ENCODE peak calls at places on chromosomes 6 and 20, in four cellular contexts. One of them, this sample, is unnamed.

GRCh38 chr6:112579601-112580000 is 232.5 kb downstream of the RFPL4B start:
- DNase-seq in naive thymus-derived CD8-positive, alpha-beta T cell: no peak
- DNase-seq in NCI-H1436: no peak
- DNase-seq in RKO: no peak
- DNase-seq in this sample: no peak

GRCh38 chr20:62808211-62808865 is 3.7 kb downstream of the OGFR start:
- DNase-seq in naive thymus-derived CD8-positive, alpha-beta T cell: peak
- DNase-seq in NCI-H1436: peak
- DNase-seq in RKO: peak
- DNase-seq in this sample: peak

GRCh38 chr6:28003661-28004060 is 46.6 kb downstream of the OR2B6 start:
- DNase-seq in naive thymus-derived CD8-positive, alpha-beta T cell: no peak
- DNase-seq in NCI-H1436: no peak
- DNase-seq in RKO: no peak
- DNase-seq in this sample: no peak

GRCh38 chr20:16083639-16084280 is 489.5 kb downstream of the KIF16B start:
- DNase-seq in naive thymus-derived CD8-positive, alpha-beta T cell: no peak
- DNase-seq in NCI-H1436: no peak
- DNase-seq in RKO: no peak
- DNase-seq in this sample: no peak

GRCh38 chr6:28809947-28810654 is 113.7 kb downstream of the TRIM27 start:
- DNase-seq in naive thymus-derived CD8-positive, alpha-beta T cell: no peak
- DNase-seq in NCI-H1436: no peak
- DNase-seq in RKO: no peak
- DNase-seq in this sample: no peak

GRCh38 chr6:96153775-96154174 is 138.0 kb downstream of the FUT9 start:
- DNase-seq in naive thymus-derived CD8-positive, alpha-beta T cell: no peak
- DNase-seq in NCI-H1436: no peak
- DNase-seq in RKO: no peak
- DNase-seq in this sample: no peak

GRCh38 chr6:47571488-47571887 is 93.9 kb downstream of the CD2AP start:
- DNase-seq in naive thymus-derived CD8-positive, alpha-beta T cell: no peak
- DNase-seq in NCI-H1436: no peak
- DNase-seq in RKO: no peak
- DNase-seq in this sample: no peak

GRCh38 chr6:153790048-153790447 is 249.0 kb upstream of the OPRM1 start:
- DNase-seq in naive thymus-derived CD8-positive, alpha-beta T cell: no peak
- DNase-seq in NCI-H1436: no peak
- DNase-seq in RKO: peak
- DNase-seq in this sample: no peak

GRCh38 chr6:7052441-7052936 is 55.3 kb upstream of the RREB1 start:
- DNase-seq in naive thymus-derived CD8-positive, alpha-beta T cell: peak
- DNase-seq in NCI-H1436: no peak
- DNase-seq in RKO: peak
- DNase-seq in this sample: peak

GRCh38 chr6:33320315-33321181 is 3.0 kb upstream of the ZBTB22 start:
- DNase-seq in naive thymus-derived CD8-positive, alpha-beta T cell: no peak
- DNase-seq in NCI-H1436: no peak
- DNase-seq in RKO: peak
- DNase-seq in this sample: no peak

GRCh38 chr6:85127696-85128225 is 322.1 kb upstream of the NT5E start:
- DNase-seq in naive thymus-derived CD8-positive, alpha-beta T cell: no peak
- DNase-seq in NCI-H1436: no peak
- DNase-seq in RKO: no peak
- DNase-seq in this sample: no peak

GRCh38 chr6:90080876-90081464 is 186.7 kb downstream of the GJA10 start:
- DNase-seq in naive thymus-derived CD8-positive, alpha-beta T cell: peak
- DNase-seq in NCI-H1436: no peak
- DNase-seq in RKO: no peak
- DNase-seq in this sample: no peak

GRCh38 chr6:41162687-41163418 is at the start of gene TREM2:
- DNase-seq in naive thymus-derived CD8-positive, alpha-beta T cell: no peak
- DNase-seq in NCI-H1436: no peak
- DNase-seq in RKO: no peak
- DNase-seq in this sample: no peak

GRCh38 chr20:57701651-57702050 is 8.2 kb downstream of the PMEPA1 start:
- DNase-seq in naive thymus-derived CD8-positive, alpha-beta T cell: no peak
- DNase-seq in NCI-H1436: no peak
- DNase-seq in RKO: no peak
- DNase-seq in this sample: no peak

GRCh38 chr6:79586548-79586947 is 44.6 kb upstream of the SH3BGRL2 start:
- DNase-seq in naive thymus-derived CD8-positive, alpha-beta T cell: no peak
- DNase-seq in NCI-H1436: no peak
- DNase-seq in RKO: peak
- DNase-seq in this sample: no peak

GRCh38 chr6:33314515-33314942 is 651 bp upstream of the TAPBP start:
- DNase-seq in naive thymus-derived CD8-positive, alpha-beta T cell: peak
- DNase-seq in NCI-H1436: peak
- DNase-seq in RKO: peak
- DNase-seq in this sample: peak

GRCh38 chr6:90383212-90383611 is 86.6 kb upstream of the BACH2 start:
- DNase-seq in naive thymus-derived CD8-positive, alpha-beta T cell: no peak
- DNase-seq in NCI-H1436: no peak
- DNase-seq in RKO: no peak
- DNase-seq in this sample: no peak

GRCh38 chr6:36927691-36928546 is 26.6 kb upstream of the PI16 start:
- DNase-seq in naive thymus-derived CD8-positive, alpha-beta T cell: no peak
- DNase-seq in NCI-H1436: no peak
- DNase-seq in RKO: no peak
- DNase-seq in this sample: no peak

GRCh38 chr20:9258891-9259290 is 190.0 kb downstream of the PLCB4 start:
- DNase-seq in naive thymus-derived CD8-positive, alpha-beta T cell: no peak
- DNase-seq in NCI-H1436: no peak
- DNase-seq in RKO: no peak
- DNase-seq in this sample: no peak

GRCh38 chr20:50344232-50345071 is 153.8 kb downstream of the CEBPB start:
- DNase-seq in naive thymus-derived CD8-positive, alpha-beta T cell: peak
- DNase-seq in NCI-H1436: no peak
- DNase-seq in RKO: no peak
- DNase-seq in this sample: no peak

GRCh38 chr20:45406260-45407066 is 1.6 kb upstream of the DBNDD2 start:
- DNase-seq in naive thymus-derived CD8-positive, alpha-beta T cell: peak
- DNase-seq in NCI-H1436: peak
- DNase-seq in RKO: peak
- DNase-seq in this sample: peak